ENCODE peak calls at places on chromosomes 7 and 10, in six cellular contexts. N, M, F, D, I and T are unnamed samples.

GRCh38 chr7:135151162-135151932 is 3.5 kb downstream of the TMEM140 start:
- DNase-seq in F (no peak), I (no peak), D (no peak), M (no peak), N (peak; percentile 15), T (no peak)

GRCh38 chr7:90250601-90251303 is 5.8 kb downstream of the CFAP69 start:
- DNase-seq in I (peak; percentile 33), M (peak; percentile 40), N (no peak), D (no peak), F (no peak), T (no peak)

GRCh38 chr10:51162002-51162401 is 87.7 kb downstream of the PRKG1 start:
- DNase-seq in F (peak; percentile 27), I (peak; percentile 81), N (no peak), M (no peak), D (peak; percentile 26), T (peak; percentile 39)

GRCh38 chr10:5684971-5685763 is 529 bp downstream of the TASOR2 start:
- DNase-seq in D (peak; percentile 48), M (peak; percentile 75), I (peak; percentile 92), F (peak; percentile 85), N (peak; percentile 78), T (peak; percentile 68)

GRCh38 chr10:49116509-49117365 is 1.4 kb upstream of the VSTM4 start:
- DNase-seq in I (no peak), M (no peak), N (no peak), D (no peak), F (no peak), T (no peak)

GRCh38 chr7:90412458-90413184 is 9.4 kb downstream of the CLDN12 start:
- DNase-seq in F (no peak), I (peak; percentile 58), M (no peak), N (peak; percentile 29), D (no peak), T (peak; percentile 54)

GRCh38 chr10:97651773-97652172 is 11.3 kb downstream of the PI4K2A start:
- DNase-seq in I (peak; percentile 15), F (peak; percentile 56), N (peak; percentile 96), D (no peak), M (no peak), T (no peak)

GRCh38 chr7:8015095-8015745 is 46.6 kb downstream of the GLCCI1 start:
- DNase-seq in I (no peak), F (no peak), D (no peak), M (no peak), N (peak; percentile 33), T (no peak)

GRCh38 chr7:92945840-92946239 is 109.5 kb upstream of the CDK6 start:
- DNase-seq in M (no peak), N (no peak), I (no peak), F (no peak), D (no peak), T (no peak)

GRCh38 chr10:48464871-48465736 is 139.8 kb downstream of the ARHGAP22 start:
- DNase-seq in F (no peak), M (no peak), I (no peak), N (peak; percentile 38), D (no peak), T (peak; percentile 33)

GRCh38 chr7:39510738-39511372 is 55.3 kb upstream of the YAE1 start:
- DNase-seq in M (peak; percentile 45), I (peak; percentile 95), N (peak; percentile 80), F (peak; percentile 16), D (no peak), T (no peak)

GRCh38 chr7:154832557-154833138 is 170.3 kb downstream of the PAXIP1 start:
- DNase-seq in M (no peak), F (peak; percentile 36), D (peak; percentile 26), N (peak; percentile 71), I (peak; percentile 78), T (peak; percentile 55)

GRCh38 chr10:70479626-70480253 is 1.2 kb downstream of the PALD1 start:
- DNase-seq in D (no peak), I (peak; percentile 36), F (no peak), M (no peak), N (no peak), T (no peak)

GRCh38 chr10:70480254-70480861 is 1.8 kb downstream of the PALD1 start:
- DNase-seq in N (no peak), I (no peak), M (no peak), F (no peak), D (no peak), T (no peak)

GRCh38 chr10:70479161-70479531 is 579 bp downstream of the PALD1 start:
- DNase-seq in F (no peak), N (no peak), D (no peak), I (no peak), M (no peak), T (no peak)

GRCh38 chr10:70477661-70478162 is 855 bp upstream of the PALD1 start:
- DNase-seq in I (peak; percentile 65), F (no peak), M (peak; percentile 18), D (no peak), N (peak; percentile 15), T (no peak)

GRCh38 chr10:70478191-70479160 is at the start of gene PALD1:
- DNase-seq in D (peak; percentile 69), I (peak; percentile 86), N (peak; percentile 15), F (peak; percentile 28), M (no peak), T (peak; percentile 80)
- H4K8ac ChIP-seq in D (peak within 1 kb of the TSS; percentile 49), I (no peak within 1 kb of the TSS), N (no peak within 1 kb of the TSS), F (no peak within 1 kb of the TSS), M (no peak within 1 kb of the TSS), T (no peak within 1 kb of the TSS)

DNA sequence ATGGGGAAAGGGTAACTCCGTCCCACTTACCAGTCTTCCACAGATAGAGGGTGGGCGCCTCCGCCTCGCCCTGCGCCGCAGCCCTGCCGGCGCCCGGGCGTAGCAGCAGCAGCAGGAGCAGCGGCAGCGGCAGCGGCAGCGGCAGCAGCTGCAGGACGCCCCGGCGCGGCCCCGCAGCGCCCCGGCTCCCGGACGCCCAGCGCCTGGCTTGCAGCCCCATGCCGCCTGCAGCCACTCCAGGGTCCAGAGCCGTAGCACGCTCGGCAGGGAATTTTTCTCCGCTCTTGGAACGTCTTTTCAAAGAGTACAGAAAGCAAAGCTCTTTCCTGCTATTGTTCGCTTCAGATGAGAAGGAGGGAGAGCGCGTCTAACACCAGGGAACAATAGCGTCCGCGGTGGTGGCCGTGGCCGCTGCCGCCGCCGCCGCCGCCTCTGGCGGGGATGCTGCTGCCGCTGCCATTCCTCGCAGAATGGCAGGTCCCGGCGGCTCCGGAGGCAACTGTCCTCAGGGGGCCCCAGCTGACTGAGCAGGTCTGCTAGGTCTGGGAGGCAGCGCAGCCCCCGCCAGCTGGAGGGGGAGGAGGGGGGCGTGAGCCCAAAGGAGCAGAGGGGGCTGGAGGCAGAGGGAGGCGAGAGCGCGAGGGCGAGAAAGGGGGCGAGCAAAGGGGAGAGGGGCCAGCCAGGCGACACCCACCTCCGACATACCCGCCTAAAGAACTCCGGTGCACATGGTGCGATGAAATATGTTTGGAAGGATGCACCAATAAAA is at the start of gene THSD7A:
- DNase-seq in M (peak; percentile 13), I (peak; percentile 73), N (peak; percentile 67), F (peak; percentile 64), D (peak; percentile 63), T (peak; percentile 66)
- H4K8ac ChIP-seq in M (no peak within 1 kb of the TSS), I (no peak within 1 kb of the TSS), N (peak within 1 kb of the TSS; percentile 57), F (no peak within 1 kb of the TSS), D (no peak within 1 kb of the TSS), T (no peak within 1 kb of the TSS)

DNA sequence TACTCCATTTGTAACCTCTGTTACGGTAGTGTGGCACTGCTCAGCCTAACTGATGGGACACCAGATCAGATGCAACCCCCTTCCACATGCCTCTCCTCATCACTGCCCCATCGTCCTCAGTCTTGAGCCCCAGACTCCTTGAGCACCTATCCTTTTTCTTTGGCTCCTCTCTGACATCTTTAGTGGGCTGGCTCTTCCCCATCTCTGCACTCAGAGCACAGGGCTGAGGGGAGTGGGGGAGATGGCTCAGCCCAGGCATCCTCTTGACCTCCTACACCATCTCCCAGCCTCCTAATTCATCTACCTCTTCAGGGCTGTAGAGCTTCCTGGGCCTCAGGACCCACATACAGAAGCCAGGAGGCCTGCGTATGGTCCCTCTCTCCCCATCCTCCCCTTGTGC is 1.5 kb upstream of the POLM start:
- DNase-seq in I (no peak), M (no peak), D (no peak), N (no peak), F (no peak), T (no peak)
- H4K8ac ChIP-seq in I (no peak overlapping the region), M (no peak overlapping the region), D (no peak overlapping the region), N (peak overlapping the region; percentile 30), F (no peak overlapping the region), T (no peak overlapping the region)

GRCh38 chr7:151143261-151144015 is 24.1 kb downstream of the GBX1 start:
- DNase-seq in F (no peak), D (no peak), M (no peak), I (no peak), N (no peak), T (peak; percentile 21)
- H4K8ac ChIP-seq in F (no peak overlapping the region), D (no peak overlapping the region), M (no peak overlapping the region), I (no peak overlapping the region), N (no peak overlapping the region), T (no peak overlapping the region)